ENCODE peak calls at places on chromosomes 13 and 19, in seven cellular contexts. One of them, this sample, is unnamed.
A peak's percentile ranks its signal among the peaks of the same experiment; 100 is the strongest.

GRCh38 chr13:44715287-44716224 is 139.4 kb upstream of the TSC22D1 start:
- DNase-seq in skeletal muscle cell: no peak
- DNase-seq in H7: no peak
- DNase-seq in activated CD4-positive, alpha-beta T cell treated with anti-CD3 and anti-CD28 coated beads, Interleukin-2, amount 10 ng/mL, durations not matched to agents 7 days and 5 days: no peak
- DNase-seq in HCEC 1CT: no peak
- DNase-seq in head of caudate nucleus: no peak
- DNase-seq in activated CD4-positive, CD25-positive, alpha-beta regulatory T cell: no peak
- DNase-seq in this sample: no peak

GRCh38 chr19:41951686-41952172 is 7.4 kb downstream of the RABAC1 start:
- DNase-seq in skeletal muscle cell: peak; percentile 16
- DNase-seq in head of caudate nucleus: peak; percentile 74
- DNase-seq in activated CD4-positive, alpha-beta T cell treated with anti-CD3 and anti-CD28 coated beads, Interleukin-2, amount 10 ng/mL, durations not matched to agents 7 days and 5 days: peak; percentile 89
- DNase-seq in HCEC 1CT: peak; percentile 29
- DNase-seq in H7: peak; percentile 96
- DNase-seq in activated CD4-positive, CD25-positive, alpha-beta regulatory T cell: peak; percentile 72
- DNase-seq in this sample: peak; percentile 55

GRCh38 chr13:108629353-108629752 is at the start of gene MYO16:
- DNase-seq in H7: no peak
- DNase-seq in skeletal muscle cell: no peak
- DNase-seq in activated CD4-positive, CD25-positive, alpha-beta regulatory T cell: no peak
- DNase-seq in HCEC 1CT: no peak
- DNase-seq in head of caudate nucleus: no peak
- DNase-seq in activated CD4-positive, alpha-beta T cell treated with anti-CD3 and anti-CD28 coated beads, Interleukin-2, amount 10 ng/mL, durations not matched to agents 7 days and 5 days: no peak
- DNase-seq in this sample: no peak

GRCh38 chr13:112574476-112575294 is 13.3 kb downstream of the TUBGCP3 start:
- DNase-seq in H7: no peak
- DNase-seq in activated CD4-positive, CD25-positive, alpha-beta regulatory T cell: no peak
- DNase-seq in activated CD4-positive, alpha-beta T cell treated with anti-CD3 and anti-CD28 coated beads, Interleukin-2, amount 10 ng/mL, durations not matched to agents 7 days and 5 days: no peak
- DNase-seq in head of caudate nucleus: no peak
- DNase-seq in skeletal muscle cell: no peak
- DNase-seq in HCEC 1CT: no peak
- DNase-seq in this sample: no peak

GRCh38 chr19:14048439-14049153 is 13.3 kb downstream of the PALM3 start:
- DNase-seq in skeletal muscle cell: no peak
- DNase-seq in activated CD4-positive, alpha-beta T cell treated with anti-CD3 and anti-CD28 coated beads, Interleukin-2, amount 10 ng/mL, durations not matched to agents 7 days and 5 days: peak; percentile 76
- DNase-seq in head of caudate nucleus: no peak
- DNase-seq in activated CD4-positive, CD25-positive, alpha-beta regulatory T cell: peak; percentile 48
- DNase-seq in H7: peak; percentile 94
- DNase-seq in HCEC 1CT: no peak
- DNase-seq in this sample: peak; percentile 54

GRCh38 chr13:91398413-91399188 is at the start of gene GPC5:
- DNase-seq in activated CD4-positive, alpha-beta T cell treated with anti-CD3 and anti-CD28 coated beads, Interleukin-2, amount 10 ng/mL, durations not matched to agents 7 days and 5 days: peak; percentile 81
- DNase-seq in head of caudate nucleus: peak; percentile 89
- DNase-seq in activated CD4-positive, CD25-positive, alpha-beta regulatory T cell: peak; percentile 39
- DNase-seq in skeletal muscle cell: peak; percentile 14
- DNase-seq in HCEC 1CT: peak; percentile 70
- DNase-seq in H7: peak; percentile 91
- DNase-seq in this sample: peak; percentile 47

GRCh38 chr13:97125051-97125809 is 96.9 kb upstream of the MBNL2 start:
- DNase-seq in HCEC 1CT: peak; percentile 93
- DNase-seq in H7: no peak
- DNase-seq in skeletal muscle cell: peak; percentile 95
- DNase-seq in head of caudate nucleus: peak; percentile 44
- DNase-seq in activated CD4-positive, CD25-positive, alpha-beta regulatory T cell: no peak
- DNase-seq in activated CD4-positive, alpha-beta T cell treated with anti-CD3 and anti-CD28 coated beads, Interleukin-2, amount 10 ng/mL, durations not matched to agents 7 days and 5 days: no peak
- DNase-seq in this sample: peak; percentile 93

GRCh38 chr19:2015611-2015950 is at the start of gene BTBD2:
- DNase-seq in activated CD4-positive, alpha-beta T cell treated with anti-CD3 and anti-CD28 coated beads, Interleukin-2, amount 10 ng/mL, durations not matched to agents 7 days and 5 days: peak; percentile 59
- DNase-seq in head of caudate nucleus: peak; percentile 77
- DNase-seq in activated CD4-positive, CD25-positive, alpha-beta regulatory T cell: no peak
- DNase-seq in H7: no peak
- DNase-seq in HCEC 1CT: peak; percentile 69
- DNase-seq in skeletal muscle cell: peak; percentile 72
- DNase-seq in this sample: no peak

GRCh38 chr19:21138130-21138529 is 3.7 kb upstream of the ZNF431 start:
- DNase-seq in activated CD4-positive, CD25-positive, alpha-beta regulatory T cell: no peak
- DNase-seq in head of caudate nucleus: no peak
- DNase-seq in H7: no peak
- DNase-seq in skeletal muscle cell: no peak
- DNase-seq in HCEC 1CT: no peak
- DNase-seq in activated CD4-positive, alpha-beta T cell treated with anti-CD3 and anti-CD28 coated beads, Interleukin-2, amount 10 ng/mL, durations not matched to agents 7 days and 5 days: no peak
- DNase-seq in this sample: no peak

GRCh38 chr19:17404621-17405249 is 695 bp downstream of the BST2 start:
- DNase-seq in activated CD4-positive, alpha-beta T cell treated with anti-CD3 and anti-CD28 coated beads, Interleukin-2, amount 10 ng/mL, durations not matched to agents 7 days and 5 days: no peak
- DNase-seq in H7: no peak
- DNase-seq in HCEC 1CT: no peak
- DNase-seq in head of caudate nucleus: no peak
- DNase-seq in activated CD4-positive, CD25-positive, alpha-beta regulatory T cell: no peak
- DNase-seq in skeletal muscle cell: no peak
- DNase-seq in this sample: no peak

GRCh38 chr13:22561581-22561980 is 619.2 kb upstream of the SGCG start:
- DNase-seq in H7: no peak
- DNase-seq in HCEC 1CT: no peak
- DNase-seq in head of caudate nucleus: no peak
- DNase-seq in activated CD4-positive, alpha-beta T cell treated with anti-CD3 and anti-CD28 coated beads, Interleukin-2, amount 10 ng/mL, durations not matched to agents 7 days and 5 days: no peak
- DNase-seq in skeletal muscle cell: no peak
- DNase-seq in activated CD4-positive, CD25-positive, alpha-beta regulatory T cell: no peak
- DNase-seq in this sample: no peak

GRCh38 chr19:38478273-38478971 is 44.9 kb downstream of the RYR1 start:
- DNase-seq in HCEC 1CT: no peak
- DNase-seq in activated CD4-positive, CD25-positive, alpha-beta regulatory T cell: no peak
- DNase-seq in head of caudate nucleus: no peak
- DNase-seq in H7: no peak
- DNase-seq in skeletal muscle cell: no peak
- DNase-seq in activated CD4-positive, alpha-beta T cell treated with anti-CD3 and anti-CD28 coated beads, Interleukin-2, amount 10 ng/mL, durations not matched to agents 7 days and 5 days: peak; percentile 37
- DNase-seq in this sample: peak; percentile 15

GRCh38 chr13:44989941-44990340 is 603 bp downstream of the GPALPP1 start:
- DNase-seq in activated CD4-positive, CD25-positive, alpha-beta regulatory T cell: no peak
- DNase-seq in head of caudate nucleus: no peak
- DNase-seq in skeletal muscle cell: no peak
- DNase-seq in H7: peak; percentile 32
- DNase-seq in activated CD4-positive, alpha-beta T cell treated with anti-CD3 and anti-CD28 coated beads, Interleukin-2, amount 10 ng/mL, durations not matched to agents 7 days and 5 days: peak; percentile 12
- DNase-seq in HCEC 1CT: no peak
- DNase-seq in this sample: no peak

GRCh38 chr19:49004133-49004532 is 10.4 kb downstream of the RUVBL2 start:
- DNase-seq in activated CD4-positive, alpha-beta T cell treated with anti-CD3 and anti-CD28 coated beads, Interleukin-2, amount 10 ng/mL, durations not matched to agents 7 days and 5 days: no peak
- DNase-seq in skeletal muscle cell: no peak
- DNase-seq in activated CD4-positive, CD25-positive, alpha-beta regulatory T cell: no peak
- DNase-seq in H7: no peak
- DNase-seq in HCEC 1CT: no peak
- DNase-seq in head of caudate nucleus: no peak
- DNase-seq in this sample: no peak

GRCh38 chr19:5497297-5497696 is 42.1 kb downstream of the ZNRF4 start:
- DNase-seq in activated CD4-positive, alpha-beta T cell treated with anti-CD3 and anti-CD28 coated beads, Interleukin-2, amount 10 ng/mL, durations not matched to agents 7 days and 5 days: no peak
- DNase-seq in head of caudate nucleus: no peak
- DNase-seq in H7: no peak
- DNase-seq in skeletal muscle cell: no peak
- DNase-seq in HCEC 1CT: no peak
- DNase-seq in activated CD4-positive, CD25-positive, alpha-beta regulatory T cell: no peak
- DNase-seq in this sample: no peak

GRCh38 chr19:35116085-35116801 is 620 bp downstream of the FXYD3 start:
- DNase-seq in activated CD4-positive, CD25-positive, alpha-beta regulatory T cell: no peak
- DNase-seq in H7: peak; percentile 50
- DNase-seq in activated CD4-positive, alpha-beta T cell treated with anti-CD3 and anti-CD28 coated beads, Interleukin-2, amount 10 ng/mL, durations not matched to agents 7 days and 5 days: no peak
- DNase-seq in skeletal muscle cell: no peak
- DNase-seq in head of caudate nucleus: no peak
- DNase-seq in HCEC 1CT: no peak
- DNase-seq in this sample: no peak

GRCh38 chr19:6271251-6271650 is 8.5 kb downstream of the MLLT1 start:
- DNase-seq in head of caudate nucleus: no peak
- DNase-seq in HCEC 1CT: no peak
- DNase-seq in activated CD4-positive, CD25-positive, alpha-beta regulatory T cell: no peak
- DNase-seq in activated CD4-positive, alpha-beta T cell treated with anti-CD3 and anti-CD28 coated beads, Interleukin-2, amount 10 ng/mL, durations not matched to agents 7 days and 5 days: no peak
- DNase-seq in skeletal muscle cell: no peak
- DNase-seq in H7: peak; percentile 85
- DNase-seq in this sample: no peak

GRCh38 chr13:21175656-21176194 is 627 bp downstream of the SKA3 start:
- DNase-seq in HCEC 1CT: peak; percentile 2
- DNase-seq in H7: no peak
- DNase-seq in activated CD4-positive, alpha-beta T cell treated with anti-CD3 and anti-CD28 coated beads, Interleukin-2, amount 10 ng/mL, durations not matched to agents 7 days and 5 days: no peak
- DNase-seq in activated CD4-positive, CD25-positive, alpha-beta regulatory T cell: no peak
- DNase-seq in skeletal muscle cell: peak; percentile 4
- DNase-seq in head of caudate nucleus: no peak
- DNase-seq in this sample: no peak

GRCh38 chr13:107730835-107731234 is 484.5 kb downstream of the LIG4 start:
- DNase-seq in activated CD4-positive, alpha-beta T cell treated with anti-CD3 and anti-CD28 coated beads, Interleukin-2, amount 10 ng/mL, durations not matched to agents 7 days and 5 days: no peak
- DNase-seq in HCEC 1CT: no peak
- DNase-seq in skeletal muscle cell: peak; percentile 26
- DNase-seq in H7: no peak
- DNase-seq in activated CD4-positive, CD25-positive, alpha-beta regulatory T cell: no peak
- DNase-seq in head of caudate nucleus: no peak
- DNase-seq in this sample: no peak

GRCh38 chr19:44623080-44623479 is 9.7 kb downstream of the IGSF23 start:
- DNase-seq in skeletal muscle cell: no peak
- DNase-seq in activated CD4-positive, CD25-positive, alpha-beta regulatory T cell: no peak
- DNase-seq in activated CD4-positive, alpha-beta T cell treated with anti-CD3 and anti-CD28 coated beads, Interleukin-2, amount 10 ng/mL, durations not matched to agents 7 days and 5 days: no peak
- DNase-seq in HCEC 1CT: no peak
- DNase-seq in H7: no peak
- DNase-seq in head of caudate nucleus: no peak
- DNase-seq in this sample: peak; percentile 36

GRCh38 chr13:98284677-98285076 is 107.6 kb upstream of the RNF113B start:
- DNase-seq in head of caudate nucleus: no peak
- DNase-seq in activated CD4-positive, alpha-beta T cell treated with anti-CD3 and anti-CD28 coated beads, Interleukin-2, amount 10 ng/mL, durations not matched to agents 7 days and 5 days: no peak
- DNase-seq in skeletal muscle cell: no peak
- DNase-seq in HCEC 1CT: no peak
- DNase-seq in activated CD4-positive, CD25-positive, alpha-beta regulatory T cell: no peak
- DNase-seq in H7: no peak
- DNase-seq in this sample: no peak

GRCh38 chr19:6678690-6679109 is 8.7 kb upstream of the TNFSF14 start:
- DNase-seq in activated CD4-positive, alpha-beta T cell treated with anti-CD3 and anti-CD28 coated beads, Interleukin-2, amount 10 ng/mL, durations not matched to agents 7 days and 5 days: peak; percentile 24
- DNase-seq in activated CD4-positive, CD25-positive, alpha-beta regulatory T cell: no peak
- DNase-seq in head of caudate nucleus: no peak
- DNase-seq in HCEC 1CT: peak; percentile 77
- DNase-seq in H7: no peak
- DNase-seq in skeletal muscle cell: peak; percentile 6
- DNase-seq in this sample: no peak

GRCh38 chr19:4186087-4186993 is 3.9 kb downstream of the ANKRD24 start:
- DNase-seq in H7: peak; percentile 95
- DNase-seq in head of caudate nucleus: peak; percentile 58
- DNase-seq in activated CD4-positive, alpha-beta T cell treated with anti-CD3 and anti-CD28 coated beads, Interleukin-2, amount 10 ng/mL, durations not matched to agents 7 days and 5 days: peak; percentile 88
- DNase-seq in HCEC 1CT: peak; percentile 62
- DNase-seq in activated CD4-positive, CD25-positive, alpha-beta regulatory T cell: peak; percentile 42
- DNase-seq in skeletal muscle cell: no peak
- DNase-seq in this sample: peak; percentile 57

GRCh38 chr19:24071078-24071477 is 15.9 kb upstream of the ZNF254 start:
- DNase-seq in H7: no peak
- DNase-seq in activated CD4-positive, alpha-beta T cell treated with anti-CD3 and anti-CD28 coated beads, Interleukin-2, amount 10 ng/mL, durations not matched to agents 7 days and 5 days: no peak
- DNase-seq in HCEC 1CT: no peak
- DNase-seq in head of caudate nucleus: no peak
- DNase-seq in skeletal muscle cell: no peak
- DNase-seq in activated CD4-positive, CD25-positive, alpha-beta regulatory T cell: no peak
- DNase-seq in this sample: no peak

GRCh38 chr13:113861433-113862030 is 2.3 kb downstream of the GAS6 start:
- DNase-seq in HCEC 1CT: no peak
- DNase-seq in activated CD4-positive, alpha-beta T cell treated with anti-CD3 and anti-CD28 coated beads, Interleukin-2, amount 10 ng/mL, durations not matched to agents 7 days and 5 days: no peak
- DNase-seq in activated CD4-positive, CD25-positive, alpha-beta regulatory T cell: no peak
- DNase-seq in skeletal muscle cell: no peak
- DNase-seq in H7: peak; percentile 62
- DNase-seq in head of caudate nucleus: no peak
- DNase-seq in this sample: no peak

GRCh38 chr13:36639610-36640009 is 34.2 kb upstream of the SERTM1 start:
- DNase-seq in activated CD4-positive, CD25-positive, alpha-beta regulatory T cell: no peak
- DNase-seq in activated CD4-positive, alpha-beta T cell treated with anti-CD3 and anti-CD28 coated beads, Interleukin-2, amount 10 ng/mL, durations not matched to agents 7 days and 5 days: no peak
- DNase-seq in HCEC 1CT: no peak
- DNase-seq in head of caudate nucleus: no peak
- DNase-seq in H7: no peak
- DNase-seq in skeletal muscle cell: no peak
- DNase-seq in this sample: no peak

GRCh38 chr19:47699360-47699917 is 13.8 kb upstream of the EHD2 start:
- DNase-seq in activated CD4-positive, alpha-beta T cell treated with anti-CD3 and anti-CD28 coated beads, Interleukin-2, amount 10 ng/mL, durations not matched to agents 7 days and 5 days: peak; percentile 52
- DNase-seq in HCEC 1CT: peak; percentile 43
- DNase-seq in skeletal muscle cell: no peak
- DNase-seq in activated CD4-positive, CD25-positive, alpha-beta regulatory T cell: peak; percentile 27
- DNase-seq in H7: peak; percentile 96
- DNase-seq in head of caudate nucleus: no peak
- DNase-seq in this sample: peak; percentile 47

GRCh38 chr19:14337510-14337909 is 43.7 kb upstream of the ADGRE5 start:
- DNase-seq in skeletal muscle cell: no peak
- DNase-seq in HCEC 1CT: no peak
- DNase-seq in activated CD4-positive, CD25-positive, alpha-beta regulatory T cell: no peak
- DNase-seq in activated CD4-positive, alpha-beta T cell treated with anti-CD3 and anti-CD28 coated beads, Interleukin-2, amount 10 ng/mL, durations not matched to agents 7 days and 5 days: peak; percentile 40
- DNase-seq in head of caudate nucleus: no peak
- DNase-seq in H7: peak; percentile 84
- DNase-seq in this sample: peak; percentile 31

GRCh38 chr13:113589251-113589960 is 4.9 kb downstream of the TFDP1 start:
- DNase-seq in HCEC 1CT: no peak
- DNase-seq in head of caudate nucleus: no peak
- DNase-seq in skeletal muscle cell: no peak
- DNase-seq in activated CD4-positive, CD25-positive, alpha-beta regulatory T cell: no peak
- DNase-seq in H7: peak; percentile 22
- DNase-seq in activated CD4-positive, alpha-beta T cell treated with anti-CD3 and anti-CD28 coated beads, Interleukin-2, amount 10 ng/mL, durations not matched to agents 7 days and 5 days: no peak
- DNase-seq in this sample: no peak

GRCh38 chr19:42762782-42763181 is 2.7 kb downstream of the PSG8 start:
- DNase-seq in skeletal muscle cell: no peak
- DNase-seq in activated CD4-positive, CD25-positive, alpha-beta regulatory T cell: no peak
- DNase-seq in HCEC 1CT: no peak
- DNase-seq in H7: no peak
- DNase-seq in activated CD4-positive, alpha-beta T cell treated with anti-CD3 and anti-CD28 coated beads, Interleukin-2, amount 10 ng/mL, durations not matched to agents 7 days and 5 days: no peak
- DNase-seq in head of caudate nucleus: no peak
- DNase-seq in this sample: no peak

GRCh38 chr19:33580645-33581037 is 41.1 kb upstream of the CHST8 start:
- DNase-seq in skeletal muscle cell: no peak
- DNase-seq in activated CD4-positive, alpha-beta T cell treated with anti-CD3 and anti-CD28 coated beads, Interleukin-2, amount 10 ng/mL, durations not matched to agents 7 days and 5 days: no peak
- DNase-seq in H7: no peak
- DNase-seq in head of caudate nucleus: no peak
- DNase-seq in activated CD4-positive, CD25-positive, alpha-beta regulatory T cell: no peak
- DNase-seq in HCEC 1CT: no peak
- DNase-seq in this sample: peak; percentile 22

GRCh38 chr13:40666905-40667621 is 622 bp upstream of the FOXO1 start:
- DNase-seq in H7: peak; percentile 90
- DNase-seq in HCEC 1CT: peak; percentile 35
- DNase-seq in activated CD4-positive, CD25-positive, alpha-beta regulatory T cell: peak; percentile 8
- DNase-seq in head of caudate nucleus: peak; percentile 34
- DNase-seq in skeletal muscle cell: no peak
- DNase-seq in activated CD4-positive, alpha-beta T cell treated with anti-CD3 and anti-CD28 coated beads, Interleukin-2, amount 10 ng/mL, durations not matched to agents 7 days and 5 days: no peak
- DNase-seq in this sample: no peak

GRCh38 chr19:55656552-55656951 is 1.7 kb downstream of the U2AF2 start:
- DNase-seq in activated CD4-positive, CD25-positive, alpha-beta regulatory T cell: no peak
- DNase-seq in H7: no peak
- DNase-seq in skeletal muscle cell: no peak
- DNase-seq in activated CD4-positive, alpha-beta T cell treated with anti-CD3 and anti-CD28 coated beads, Interleukin-2, amount 10 ng/mL, durations not matched to agents 7 days and 5 days: no peak
- DNase-seq in head of caudate nucleus: no peak
- DNase-seq in HCEC 1CT: no peak
- DNase-seq in this sample: no peak

GRCh38 chr13:42875448-42876269 is 94.3 kb downstream of the FAM216B start:
- DNase-seq in head of caudate nucleus: no peak
- DNase-seq in activated CD4-positive, alpha-beta T cell treated with anti-CD3 and anti-CD28 coated beads, Interleukin-2, amount 10 ng/mL, durations not matched to agents 7 days and 5 days: no peak
- DNase-seq in HCEC 1CT: no peak
- DNase-seq in skeletal muscle cell: no peak
- DNase-seq in H7: peak; percentile 53
- DNase-seq in activated CD4-positive, CD25-positive, alpha-beta regulatory T cell: no peak
- DNase-seq in this sample: no peak

GRCh38 chr19:1315470-1316166 is 29.9 kb downstream of the EFNA2 start:
- DNase-seq in activated CD4-positive, alpha-beta T cell treated with anti-CD3 and anti-CD28 coated beads, Interleukin-2, amount 10 ng/mL, durations not matched to agents 7 days and 5 days: peak; percentile 24
- DNase-seq in head of caudate nucleus: peak; percentile 82
- DNase-seq in activated CD4-positive, CD25-positive, alpha-beta regulatory T cell: no peak
- DNase-seq in H7: peak; percentile 97
- DNase-seq in HCEC 1CT: peak; percentile 30
- DNase-seq in skeletal muscle cell: no peak
- DNase-seq in this sample: no peak

GRCh38 chr19:48812094-48812929 is 1.5 kb upstream of the BCAT2 start:
- DNase-seq in activated CD4-positive, CD25-positive, alpha-beta regulatory T cell: no peak
- DNase-seq in head of caudate nucleus: peak; percentile 89
- DNase-seq in activated CD4-positive, alpha-beta T cell treated with anti-CD3 and anti-CD28 coated beads, Interleukin-2, amount 10 ng/mL, durations not matched to agents 7 days and 5 days: peak; percentile 62
- DNase-seq in HCEC 1CT: peak; percentile 12
- DNase-seq in H7: peak; percentile 99
- DNase-seq in skeletal muscle cell: no peak
- DNase-seq in this sample: no peak

GRCh38 chr19:40084948-40085347 is 5.8 kb downstream of the ZNF780A start:
- DNase-seq in skeletal muscle cell: no peak
- DNase-seq in activated CD4-positive, CD25-positive, alpha-beta regulatory T cell: no peak
- DNase-seq in H7: no peak
- DNase-seq in HCEC 1CT: no peak
- DNase-seq in head of caudate nucleus: no peak
- DNase-seq in activated CD4-positive, alpha-beta T cell treated with anti-CD3 and anti-CD28 coated beads, Interleukin-2, amount 10 ng/mL, durations not matched to agents 7 days and 5 days: no peak
- DNase-seq in this sample: no peak

GRCh38 chr19:40365613-40366401 is 17.3 kb downstream of the PLD3 start:
- DNase-seq in activated CD4-positive, CD25-positive, alpha-beta regulatory T cell: no peak
- DNase-seq in H7: peak; percentile 99
- DNase-seq in HCEC 1CT: peak; percentile 53
- DNase-seq in activated CD4-positive, alpha-beta T cell treated with anti-CD3 and anti-CD28 coated beads, Interleukin-2, amount 10 ng/mL, durations not matched to agents 7 days and 5 days: peak; percentile 33
- DNase-seq in head of caudate nucleus: peak; percentile 63
- DNase-seq in skeletal muscle cell: peak; percentile 29
- DNase-seq in this sample: no peak

This sample was measured in HT1080.